ENCODE peak calls at places on chromosomes 7 and 10, in four cellular contexts. T is HepG2, G is HCT116, Y is K562. A is an unnamed sample.

GRCh38 chr7:128687131-128687530 is 15.0 kb downstream of the GARIN1A start:
- DNase-seq in T (no peak), G (no peak), Y (no peak), A (no peak)

GRCh38 chr10:83605783-83606182 is 533.5 kb upstream of the GHITM start:
- DNase-seq in T (no peak), G (no peak), Y (no peak), A (no peak)

GRCh38 chr7:3927446-3928110 is 626.5 kb downstream of the SDK1 start:
- DNase-seq in G (no peak), T (no peak), Y (no peak), A (no peak)

GRCh38 chr7:31751726-31752125 is 64.7 kb downstream of the PPP1R17 start:
- DNase-seq in T (no peak), Y (no peak), G (no peak), A (no peak)

GRCh38 chr10:131070856-131071255 is 240.7 kb downstream of the TCERG1L start:
- DNase-seq in G (no peak), T (no peak), Y (no peak), A (no peak)

GRCh38 chr10:89470628-89471027 is 56.3 kb downstream of the IFIT5 start:
- DNase-seq in Y (no peak), T (no peak), G (no peak), A (no peak)

GRCh38 chr10:27514243-27514642 is 10.1 kb downstream of the RAB18 start:
- DNase-seq in T (no peak), G (no peak), Y (no peak), A (no peak)

GRCh38 chr7:156487811-156488523 is 152.6 kb upstream of the RNF32 start:
- DNase-seq in T (peak; percentile 30), G (no peak), Y (no peak), A (no peak)

GRCh38 chr7:29623976-29624375 is 60.3 kb downstream of the PRR15 start:
- DNase-seq in Y (no peak), G (no peak), T (no peak), A (no peak)

GRCh38 chr7:139245401-139245800 is 14.4 kb downstream of the UBN2 start:
- DNase-seq in Y (no peak), T (no peak), G (no peak), A (no peak)

GRCh38 chr10:3226960-3227724 is 54.6 kb upstream of the PITRM1 start:
- DNase-seq in G (peak; percentile 60), T (no peak), Y (no peak), A (no peak)

GRCh38 chr10:108877130-108877529 is 1046.2 kb downstream of the XPNPEP1 start:
- DNase-seq in G (no peak), Y (no peak), T (no peak), A (no peak)

GRCh38 chr7:116522247-116522646 is 2.6 kb upstream of the CAV1 start:
- DNase-seq in T (peak; percentile 10), Y (no peak), G (peak; percentile 69), A (no peak)

GRCh38 chr10:74322141-74322540 is 171.1 kb downstream of the ADK start:
- DNase-seq in T (no peak), Y (no peak), G (no peak), A (no peak)

GRCh38 chr7:82542665-82543064 is 99.1 kb upstream of the CACNA2D1 start:
- DNase-seq in T (no peak), G (no peak), Y (no peak), A (no peak)

GRCh38 chr7:2680792-2681490 is 7.1 kb upstream of the AMZ1 start:
- DNase-seq in Y (peak; percentile 82), G (peak; percentile 56), T (peak; percentile 55), A (peak; percentile 95)

GRCh38 chr10:89536013-89536354 is 590 bp upstream of the SLC16A12 start:
- DNase-seq in Y (no peak), T (no peak), G (no peak), A (no peak)

GRCh38 chr10:17504547-17505245 is 50.3 kb upstream of the ST8SIA6 start:
- DNase-seq in Y (peak; percentile 17), T (no peak), G (no peak), A (no peak)

GRCh38 chr10:18400201-18400910 is 251.0 kb downstream of the NSUN6 start:
- DNase-seq in G (no peak), Y (no peak), T (peak; percentile 5), A (no peak)

GRCh38 chr10:44958196-44958896 is 1.3 kb upstream of the RASSF4 start:
- DNase-seq in Y (no peak), T (no peak), G (no peak), A (no peak)

GRCh38 chr7:28144266-28144665 is 36.3 kb downstream of the JAZF1 start:
- DNase-seq in G (no peak), T (no peak), Y (no peak), A (no peak)

GRCh38 chr10:115914475-115914874 is 358.5 kb downstream of the GFRA1 start:
- DNase-seq in G (no peak), Y (no peak), T (no peak), A (no peak)

GRCh38 chr10:58435297-58435696 is 50.1 kb downstream of the TFAM start:
- DNase-seq in T (peak; percentile 44), Y (peak; percentile 14), G (peak; percentile 88), A (no peak)

GRCh38 chr10:73076361-73077183 is 20.1 kb downstream of the P4HA1 start:
- DNase-seq in T (no peak), Y (no peak), G (no peak), A (no peak)

GRCh38 chr10:43055991-43056567 is 20.8 kb upstream of the RET start:
- DNase-seq in G (no peak), T (no peak), Y (no peak), A (no peak)

GRCh38 chr10:20995123-20995978 is 98.2 kb upstream of the NEBL start:
- DNase-seq in T (no peak), G (no peak), Y (no peak), A (no peak)

GRCh38 chr10:35783305-35783838 is 141.3 kb upstream of the FZD8 start:
- DNase-seq in T (no peak), G (no peak), Y (no peak), A (no peak)

GRCh38 chr7:135744938-135745701 is 3.5 kb downstream of the FAM180A start:
- DNase-seq in Y (no peak), T (no peak), G (peak; percentile 79), A (no peak)

DNA sequence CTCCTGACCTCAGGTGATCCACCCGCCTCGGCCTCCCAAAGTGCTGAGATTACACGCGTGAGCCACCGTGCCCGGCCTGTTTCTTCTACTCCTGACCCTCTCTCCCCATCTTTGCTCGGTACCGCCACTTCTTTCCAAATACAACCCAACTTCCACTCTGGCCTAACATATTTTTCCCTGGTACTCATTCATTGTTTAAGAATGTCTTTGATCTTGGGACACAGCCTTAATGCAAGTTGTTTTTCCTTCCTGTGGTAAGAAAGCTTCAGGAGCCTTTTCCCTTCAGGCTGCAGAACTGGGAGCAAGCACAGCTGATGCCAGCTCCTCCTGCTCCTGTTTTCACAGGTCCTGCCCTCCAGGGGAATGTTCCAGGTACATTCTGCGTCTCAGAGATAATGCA is 13.7 kb downstream of the CALML3 start:
- DNase-seq in G (no peak), T (no peak), Y (no peak), A (no peak)
- TF ChIP-seq FOSL1 in G (peak; percentile 26), T (no peak), Y (no peak), A (no peak)

GRCh38 chr7:141974831-141975230 is 1.3 kb upstream of the TAS2R38 start:
- DNase-seq in Y (peak; percentile 9), G (peak; percentile 28), T (peak; percentile 9), A (no peak)
- TF ChIP-seq FOSL1 in Y (no peak), G (no peak), T (no peak), A (no peak)

GRCh38 chr7:90604383-90604782 is 8.3 kb downstream of the CDK14 start:
- DNase-seq in T (no peak), Y (no peak), G (no peak), A (no peak)
- TF ChIP-seq FOSL1 in T (no peak), Y (no peak), G (no peak), A (no peak)

GRCh38 chr7:27064169-27064568 is 31.6 kb downstream of the HOXA1 start:
- DNase-seq in Y (no peak), T (no peak), G (no peak), A (no peak)

GRCh38 chr7:27068316-27068715 is 27.5 kb downstream of the HOXA1 start:
- DNase-seq in Y (no peak), G (no peak), T (no peak), A (no peak)

GRCh38 chr7:27064681-27065080 is 31.1 kb downstream of the HOXA1 start:
- DNase-seq in Y (no peak), T (no peak), G (no peak), A (no peak)

GRCh38 chr7:27062946-27063345 is 32.9 kb downstream of the HOXA1 start:
- DNase-seq in Y (no peak), T (no peak), G (no peak), A (no peak)

DNA sequence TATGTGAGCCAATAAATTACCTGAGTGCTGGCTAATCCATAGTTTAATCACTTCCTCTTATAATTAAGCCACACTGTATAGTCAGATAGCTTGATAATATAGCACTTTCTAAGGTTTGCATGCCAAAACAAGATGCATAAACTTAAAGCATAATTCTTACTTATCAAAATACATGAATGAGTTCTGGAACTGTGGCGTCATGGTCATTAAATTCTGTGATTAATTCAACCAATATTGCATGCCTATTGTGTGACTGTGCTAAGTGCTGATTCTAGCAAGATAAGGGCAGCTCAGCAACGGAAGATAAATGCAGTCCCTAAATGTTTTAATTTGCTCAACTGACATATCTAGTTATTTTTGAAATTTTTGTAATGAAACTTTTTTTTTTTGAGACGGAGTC is 29.7 kb downstream of the HOXA1 start:
- DNase-seq in Y (no peak), T (no peak), G (no peak), A (no peak)
- TF ChIP-seq FOSL1 in Y (no peak), T (no peak), G (no peak), A (no peak)